ENCODE peak calls at places on chromosomes 13 and 19, in four cellular contexts. R is brain microvascular endothelial cell, A is keratinocyte, H is HCT116. N is an unnamed sample.

GRCh38 chr13:108375034-108375433 is 105.5 kb downstream of the TNFSF13B start:
- DNase-seq in R (no peak), A (no peak), H (no peak), N (no peak)

GRCh38 chr13:73695325-73695724 is 438.9 kb downstream of the KLF12 start:
- DNase-seq in R (no peak), A (no peak), H (no peak), N (no peak)

GRCh38 chr19:57406516-57407123 is 4.3 kb upstream of the ZNF17 start:
- DNase-seq in R (peak; percentile 39), A (peak; percentile 26), H (peak; percentile 32), N (peak; percentile 69)

GRCh38 chr19:28880735-28881401 is 332.1 kb downstream of the UQCRFS1 start:
- DNase-seq in R (no peak), A (no peak), H (no peak), N (no peak)

GRCh38 chr13:114101831-114102520 is 30.4 kb downstream of the RASA3 start:
- DNase-seq in R (no peak), A (no peak), H (no peak), N (no peak)

GRCh38 chr13:99977912-99978780 is 3.4 kb upstream of the ZIC2 start:
- DNase-seq in R (no peak), A (no peak), H (no peak), N (no peak)

GRCh38 chr19:5896365-5897076 is 7.1 kb downstream of the NDUFA11 start:
- DNase-seq in R (no peak), A (no peak), H (no peak), N (no peak)

GRCh38 chr13:103040006-103040405 is 26.2 kb downstream of the SLC10A2 start:
- DNase-seq in R (no peak), A (no peak), H (no peak), N (no peak)

GRCh38 chr19:58569191-58569942 is 3.8 kb downstream of the MZF1 start:
- DNase-seq in R (no peak), A (no peak), H (no peak), N (no peak)

GRCh38 chr13:108496364-108497215 is 132.8 kb upstream of the MYO16 start:
- DNase-seq in R (no peak), A (no peak), H (no peak), N (no peak)

GRCh38 chr19:31383553-31383952 is 34.3 kb upstream of the TSHZ3 start:
- DNase-seq in R (no peak), A (peak; percentile 61), H (no peak), N (no peak)

GRCh38 chr13:97200081-97200942 is 21.8 kb upstream of the MBNL2 start:
- DNase-seq in R (no peak), A (no peak), H (no peak), N (no peak)

GRCh38 chr13:92573467-92574057 is 653.0 kb upstream of the GPC6 start:
- DNase-seq in R (peak; percentile 11), A (no peak), H (no peak), N (no peak)

GRCh38 chr13:52961196-52961845 is 67.3 kb upstream of the OLFM4 start:
- DNase-seq in R (no peak), A (no peak), H (no peak), N (no peak)

GRCh38 chr13:111598751-111599150 is 278.3 kb downstream of the TEX29 start:
- DNase-seq in R (no peak), A (no peak), H (no peak), N (no peak)

GRCh38 chr19:4969292-4969771 is 419 bp downstream of the KDM4B start:
- DNase-seq in R (no peak), A (no peak), H (no peak), N (no peak)

GRCh38 chr13:84360843-84361242 is 478.6 kb upstream of the SLITRK1 start:
- DNase-seq in R (no peak), A (no peak), H (no peak), N (no peak)

GRCh38 chr13:45662122-45662521 is 40.0 kb upstream of the CBY2 start:
- DNase-seq in R (no peak), A (no peak), H (no peak), N (no peak)

GRCh38 chr13:72132065-72132464 is 265.1 kb upstream of the DACH1 start:
- DNase-seq in R (no peak), A (no peak), H (no peak), N (no peak)

GRCh38 chr13:21012211-21012610 is 49.2 kb downstream of the LATS2 start:
- DNase-seq in R (no peak), A (no peak), H (no peak), N (no peak)

GRCh38 chr19:47615714-47616113 is 6.8 kb downstream of the BICRA start:
- DNase-seq in R (no peak), A (no peak), H (no peak), N (peak; percentile 12)

GRCh38 chr19:47608908-47609879 is at the start of gene BICRA:
- DNase-seq in R (no peak), A (no peak), H (no peak), N (peak; percentile 69)

GRCh38 chr19:45195764-45196163 is 17.2 kb downstream of the BLOC1S3 start:
- DNase-seq in R (no peak), A (no peak), H (no peak), N (no peak)

GRCh38 chr19:18321729-18322091 is 1.2 kb downstream of the LSM4 start:
- DNase-seq in R (no peak), A (no peak), H (no peak), N (no peak)

GRCh38 chr19:51702103-51702753 is 9.1 kb downstream of the SPACA6 start:
- DNase-seq in R (no peak), A (no peak), H (no peak), N (peak; percentile 92)

GRCh38 chr19:18185538-18185937 is 7.5 kb upstream of the MPV17L2 start:
- DNase-seq in R (no peak), A (no peak), H (no peak), N (no peak)

GRCh38 chr13:65966991-65967451 is 1263.1 kb downstream of the PCDH9 start:
- DNase-seq in R (peak; percentile 55), A (no peak), H (peak; percentile 60), N (no peak)

GRCh38 chr13:48783181-48783630 is 129.5 kb downstream of the CYSLTR2 start:
- DNase-seq in R (peak; percentile 99), A (no peak), H (no peak), N (peak; percentile 45)

GRCh38 chr13:41193919-41194824 is at the start of gene KBTBD7:
- DNase-seq in R (peak; percentile 98), A (peak; percentile 54), H (peak; percentile 79), N (peak; percentile 90)

GRCh38 chr19:14073232-14073924 is 792 bp downstream of the MISP3 start:
- DNase-seq in R (peak; percentile 59), A (no peak), H (no peak), N (peak; percentile 61)

GRCh38 chr19:18350490-18350889 is 10.1 kb downstream of the PGPEP1 start:
- DNase-seq in R (no peak), A (no peak), H (no peak), N (no peak)

GRCh38 chr13:96671073-96671472 is 323.2 kb downstream of the OXGR1 start:
- DNase-seq in R (no peak), A (no peak), H (no peak), N (no peak)

GRCh38 chr13:41199526-41199925 is 5.2 kb upstream of the KBTBD7 start:
- DNase-seq in R (no peak), A (no peak), H (no peak), N (no peak)

GRCh38 chr13:34897220-34897619 is 44.9 kb upstream of the NBEA start:
- DNase-seq in R (no peak), A (no peak), H (no peak), N (no peak)

GRCh38 chr19:14497347-14497921 is 1.5 kb upstream of the GIPC1 start:
- DNase-seq in R (no peak), A (no peak), H (no peak), N (peak; percentile 60)

GRCh38 chr19:12095111-12095790 is 30.7 kb downstream of the ZNF844 start:
- DNase-seq in R (no peak), A (no peak), H (no peak), N (no peak)

GRCh38 chr13:42334329-42334706 is 62.4 kb downstream of the AKAP11 start:
- DNase-seq in R (no peak), A (no peak), H (no peak), N (no peak)

GRCh38 chr13:101487046-101487830 is 34.8 kb downstream of the ITGBL1 start:
- DNase-seq in R (no peak), A (no peak), H (no peak), N (peak; percentile 78)
- H3K27ac ChIP-seq in R (no peak overlapping the region), A (no peak overlapping the region), H (no peak overlapping the region), N (peak overlapping the region; percentile 98)

GRCh38 chr19:21238670-21239069 is 90.5 kb downstream of the ZNF708 start:
- DNase-seq in R (no peak), A (no peak), H (no peak), N (no peak)
- H3K27ac ChIP-seq in R (no peak overlapping the region), A (no peak overlapping the region), H (no peak overlapping the region), N (no peak overlapping the region)

GRCh38 chr13:32881792-32882175 is 134.4 kb upstream of the KL start:
- DNase-seq in R (no peak), A (no peak), H (no peak), N (no peak)

GRCh38 chr13:32883501-32883900 is 132.7 kb upstream of the KL start:
- DNase-seq in R (no peak), A (no peak), H (no peak), N (no peak)

GRCh38 chr13:32880636-32881035 is 135.6 kb upstream of the KL start:
- DNase-seq in R (no peak), A (no peak), H (no peak), N (no peak)

GRCh38 chr13:32878172-32878571 is 138.1 kb upstream of the KL start:
- DNase-seq in R (no peak), A (peak; percentile 26), H (no peak), N (no peak)

DNA sequence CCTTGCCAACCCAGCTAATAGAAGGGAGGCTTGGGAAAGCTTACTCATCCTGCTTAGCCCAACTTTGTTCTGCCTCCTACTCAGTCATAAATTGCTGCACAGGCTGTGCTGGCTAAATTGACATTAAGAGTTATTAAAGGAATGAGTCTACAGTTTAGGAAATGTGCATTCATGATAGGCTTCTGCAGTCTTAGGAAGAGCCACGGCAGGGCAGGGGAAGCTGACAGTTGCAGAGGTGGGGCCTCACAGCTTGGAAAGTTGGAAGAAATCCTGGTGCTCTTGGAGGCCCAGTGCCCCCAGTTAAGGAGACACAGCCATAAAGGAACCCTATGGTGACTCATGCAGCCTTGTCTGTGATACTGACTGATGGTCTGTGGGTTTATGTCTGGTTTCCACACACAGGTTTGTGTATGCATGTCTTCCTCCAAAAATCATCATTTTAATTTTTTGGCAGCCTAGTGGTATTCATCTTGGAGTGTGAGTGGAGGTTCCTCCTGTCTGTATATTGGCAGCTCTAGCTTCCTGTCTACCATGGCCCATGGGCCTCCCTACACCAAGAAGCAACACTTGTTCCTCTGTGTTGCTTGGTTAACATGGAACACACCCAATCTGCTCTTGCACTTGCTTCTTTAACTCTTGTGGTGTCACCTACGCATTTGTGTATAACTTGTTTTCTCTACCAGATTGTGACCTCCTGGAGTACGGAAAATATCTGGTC is 135.0 kb upstream of the KL start:
- DNase-seq in R (peak; percentile 35), A (no peak), H (no peak), N (no peak)
- H3K27ac ChIP-seq in R (no peak overlapping the region), A (no peak overlapping the region), H (no peak overlapping the region), N (no peak overlapping the region)

GRCh38 chr13:112686987-112687386 is 2.9 kb upstream of the ATP11A start:
- DNase-seq in R (no peak), A (no peak), H (no peak), N (no peak)

GRCh38 chr13:112684444-112684843 is 5.4 kb upstream of the ATP11A start:
- DNase-seq in R (no peak), A (no peak), H (no peak), N (no peak)

GRCh38 chr13:112686364-112686763 is 3.5 kb upstream of the ATP11A start:
- DNase-seq in R (no peak), A (no peak), H (no peak), N (peak; percentile 41)

GRCh38 chr13:112684041-112684440 is 5.8 kb upstream of the ATP11A start:
- DNase-seq in R (no peak), A (no peak), H (no peak), N (no peak)

GRCh38 chr13:112685856-112686255 is 4.0 kb upstream of the ATP11A start:
- DNase-seq in R (no peak), A (no peak), H (no peak), N (peak; percentile 87)
- H3K27ac ChIP-seq in R (no peak overlapping the region), A (no peak overlapping the region), H (no peak overlapping the region), N (peak overlapping the region; percentile 17)